ENCODE peak calls at places on chromosomes 16 and 17, in nine cellular contexts. H is hypothalamus; I is activated B cell treated with CpG ODN at 0.5 μM for 24 hours; A is bronchial epithelial cell; V is small intestine; M is foreskin fibroblast; K is Right ventricle myocardium superior; B is stimulated activated naive CD4-positive, alpha-beta T cell; E is COR-L47. L is an unnamed sample.

GRCh38 chr17:19412510-19412909 is 1.5 kb downstream of the RNF112 start:
- DNase-seq in H (no peak), I (no peak), A (no peak), V (no peak), M (no peak), K (no peak), B (no peak), E (no peak), L (no peak)

GRCh38 chr16:24748242-24748641 is 18.8 kb downstream of the TNRC6A start:
- DNase-seq in H (no peak), I (no peak), A (peak; percentile 92), V (peak; percentile 15), M (peak; percentile 92), K (no peak), B (no peak), E (no peak), L (no peak)

GRCh38 chr17:49944451-49944850 is 24.5 kb upstream of the DLX4 start:
- DNase-seq in H (no peak), I (no peak), A (no peak), V (no peak), M (no peak), K (no peak), B (no peak), E (peak; percentile 83), L (no peak)

GRCh38 chr17:56592487-56593072 is 919 bp upstream of the NOG start:
- DNase-seq in H (no peak), I (peak; percentile 75), A (no peak), V (peak; percentile 20), M (peak; percentile 74), K (peak; percentile 73), B (peak; percentile 57), E (peak; percentile 6), L (peak; percentile 61)

GRCh38 chr17:78432226-78432894 is 53.9 kb downstream of the PGS1 start:
- DNase-seq in H (peak; percentile 65), I (no peak), A (no peak), V (no peak), M (peak; percentile 34), K (no peak), B (no peak), E (no peak), L (peak; percentile 65)

GRCh38 chr16:68257906-68258800 is 6.2 kb upstream of the SLC7A6 start:
- DNase-seq in H (no peak), I (no peak), A (peak; percentile 52), V (peak; percentile 68), M (peak; percentile 87), K (peak; percentile 53), B (no peak), E (no peak), L (no peak)

GRCh38 chr16:30561212-30561816 is 3.1 kb upstream of the ZNF764 start:
- DNase-seq in H (no peak), I (peak; percentile 46), A (no peak), V (peak; percentile 25), M (peak; percentile 23), K (peak; percentile 64), B (no peak), E (no peak), L (no peak)

GRCh38 chr17:72125226-72125651 is 4.4 kb downstream of the SOX9 start:
- DNase-seq in H (no peak), I (no peak), A (no peak), V (peak; percentile 32), M (peak; percentile 48), K (no peak), B (no peak), E (no peak), L (no peak)

GRCh38 chr16:27267037-27267677 is 1.4 kb downstream of the NSMCE1 start:
- DNase-seq in H (no peak), I (no peak), A (no peak), V (no peak), M (no peak), K (no peak), B (no peak), E (no peak), L (no peak)

GRCh38 chr17:60086822-60087591 is 8.3 kb upstream of the HEATR6 start:
- DNase-seq in H (no peak), I (no peak), A (peak; percentile 33), V (no peak), M (peak; percentile 89), K (no peak), B (no peak), E (no peak), L (no peak)

GRCh38 chr16:57007530-57007929 is 18.2 kb downstream of the NLRC5 start:
- DNase-seq in H (no peak), I (no peak), A (no peak), V (no peak), M (no peak), K (no peak), B (no peak), E (no peak), L (no peak)

GRCh38 chr17:70808596-70808995 is 639.3 kb downstream of the KCNJ2 start:
- DNase-seq in H (no peak), I (no peak), A (peak; percentile 36), V (peak; percentile 34), M (no peak), K (no peak), B (no peak), E (no peak), L (no peak)

GRCh38 chr17:2892305-2892971 is 96.2 kb downstream of the RAP1GAP2 start:
- DNase-seq in H (no peak), I (no peak), A (peak; percentile 98), V (peak; percentile 76), M (peak; percentile 94), K (no peak), B (no peak), E (no peak), L (no peak)

GRCh38 chr16:14354561-14355351 is 275.3 kb downstream of the PARN start:
- DNase-seq in H (no peak), I (no peak), A (peak; percentile 29), V (no peak), M (peak; percentile 36), K (no peak), B (no peak), E (no peak), L (no peak)

GRCh38 chr16:29806641-29807425 is 504 bp downstream of the MAZ start:
- DNase-seq in H (no peak), I (peak; percentile 55), A (no peak), V (no peak), M (peak; percentile 58), K (peak; percentile 71), B (peak; percentile 51), E (peak; percentile 90), L (no peak)

GRCh38 chr16:16075463-16076399 is 126.3 kb downstream of the ABCC1 start:
- DNase-seq in H (no peak), I (no peak), A (no peak), V (no peak), M (peak; percentile 71), K (peak; percentile 77), B (no peak), E (no peak), L (no peak)

GRCh38 chr17:78442648-78443128 is 64.2 kb downstream of the PGS1 start:
- DNase-seq in H (no peak), I (no peak), A (no peak), V (no peak), M (no peak), K (peak; percentile 88), B (no peak), E (no peak), L (no peak)

GRCh38 chr17:27384261-27384701 is 72.0 kb upstream of the KSR1 start:
- DNase-seq in H (peak; percentile 50), I (no peak), A (peak; percentile 97), V (no peak), M (peak; percentile 98), K (peak; percentile 85), B (no peak), E (no peak), L (no peak)

GRCh38 chr17:74776990-74777389 is 845 bp upstream of the NAT9 start:
- DNase-seq in H (no peak), I (no peak), A (no peak), V (no peak), M (no peak), K (no peak), B (no peak), E (no peak), L (no peak)

GRCh38 chr16:75193730-75194444 is 13.1 kb downstream of the CTRB2 start:
- DNase-seq in H (no peak), I (no peak), A (no peak), V (no peak), M (no peak), K (no peak), B (no peak), E (no peak), L (no peak)

GRCh38 chr17:15431201-15431600 is 36.2 kb downstream of the CDRT4 start:
- DNase-seq in H (no peak), I (no peak), A (no peak), V (no peak), M (peak; percentile 90), K (no peak), B (no peak), E (no peak), L (no peak)

GRCh38 chr17:40598021-40598927 is 33.0 kb upstream of the CCR7 start:
- DNase-seq in H (no peak), I (no peak), A (no peak), V (no peak), M (no peak), K (no peak), B (peak; percentile 51), E (no peak), L (no peak)

GRCh38 chr16:81551141-81551808 is 106.7 kb downstream of the CMIP start:
- DNase-seq in H (no peak), I (no peak), A (peak; percentile 87), V (no peak), M (peak; percentile 57), K (no peak), B (no peak), E (no peak), L (no peak)

GRCh38 chr17:16150251-16150859 is 65.0 kb downstream of the NCOR1 start:
- DNase-seq in H (no peak), I (no peak), A (peak; percentile 81), V (no peak), M (peak; percentile 40), K (no peak), B (no peak), E (no peak), L (no peak)

GRCh38 chr17:41654134-41654907 is 29.9 kb upstream of the KRT17 start:
- DNase-seq in H (no peak), I (no peak), A (peak; percentile 99), V (peak; percentile 99), M (no peak), K (peak; percentile 31), B (no peak), E (peak; percentile 7), L (no peak)

GRCh38 chr16:17469011-17469741 is 1.6 kb downstream of the XYLT1 start:
- DNase-seq in H (no peak), I (no peak), A (no peak), V (peak; percentile 25), M (peak; percentile 85), K (no peak), B (no peak), E (no peak), L (no peak)

GRCh38 chr17:19382581-19383444 is 4.2 kb downstream of the MFAP4 start:
- DNase-seq in H (no peak), I (no peak), A (no peak), V (no peak), M (no peak), K (no peak), B (no peak), E (no peak), L (no peak)

GRCh38 chr16:4500283-4500682 is 24.1 kb downstream of the HMOX2 start:
- DNase-seq in H (no peak), I (no peak), A (peak; percentile 84), V (peak; percentile 49), M (peak; percentile 90), K (no peak), B (no peak), E (no peak), L (no peak)

GRCh38 chr17:56690441-56691291 is 97.2 kb downstream of the NOG start:
- DNase-seq in H (no peak), I (no peak), A (no peak), V (no peak), M (no peak), K (no peak), B (no peak), E (no peak), L (no peak)

GRCh38 chr17:40326014-40326831 is 17.2 kb downstream of the RARA start:
- DNase-seq in H (no peak), I (no peak), A (no peak), V (no peak), M (no peak), K (no peak), B (peak; percentile 58), E (no peak), L (no peak)

GRCh38 chr17:82439829-82440365 is 10.7 kb downstream of the CYBC1 start:
- DNase-seq in H (no peak), I (no peak), A (no peak), V (no peak), M (no peak), K (no peak), B (no peak), E (no peak), L (no peak)

L was measured in substantia nigra.